ENCODE peak calls at places on chromosomes 6 and 20, in ten cellular contexts. V is A549; O is psoas muscle; U is IMR-90; S is CD4-positive, CD25-positive, alpha-beta regulatory T cell; B is spleen; D is caudate nucleus; I is cardiac muscle cell; K is hepatocyte; M is coronary artery. J is an unnamed sample.

GRCh38 chr6:18733921-18734550 is 346.9 kb downstream of the RNF144B start:
- DNase-seq in V (no peak), O (no peak), U (no peak), S (no peak), B (no peak), D (no peak), I (no peak), K (no peak), M (no peak), J (no peak)

GRCh38 chr6:3867616-3868502 is 18.7 kb downstream of the FAM50B start:
- DNase-seq in V (no peak), O (no peak), U (peak), S (no peak), B (no peak), D (no peak), I (peak), K (no peak), M (no peak), J (no peak)

GRCh38 chr6:157632821-157633220 is 190.2 kb upstream of the SNX9 start:
- DNase-seq in V (no peak), O (no peak), U (peak), S (no peak), B (no peak), D (no peak), I (peak), K (no peak), M (no peak), J (no peak)

GRCh38 chr6:4610256-4610655 is 165.9 kb upstream of the CDYL start:
- DNase-seq in V (no peak), O (no peak), U (peak), S (no peak), B (no peak), D (no peak), I (peak), K (no peak), M (no peak), J (no peak)

GRCh38 chr6:10641494-10641893 is 52.9 kb downstream of the C6orf52 start:
- DNase-seq in V (no peak), O (no peak), U (no peak), S (no peak), B (no peak), D (no peak), I (no peak), K (no peak), M (no peak), J (no peak)

GRCh38 chr20:63356931-63357879 is 3.9 kb downstream of the CHRNA4 start:
- DNase-seq in V (no peak), O (no peak), U (no peak), S (no peak), B (no peak), D (no peak), I (no peak), K (no peak), M (no peak), J (no peak)

GRCh38 chr6:101322921-101323320 is 70.6 kb upstream of the GRIK2 start:
- DNase-seq in V (no peak), O (no peak), U (no peak), S (no peak), B (no peak), D (no peak), I (no peak), K (no peak), M (no peak), J (no peak)

GRCh38 chr6:2857580-2858337 is 16.1 kb upstream of the SERPINB1 start:
- DNase-seq in V (peak), O (no peak), U (peak), S (peak), B (peak), D (no peak), I (peak), K (peak), M (no peak), J (no peak)

GRCh38 chr6:44661631-44662030 is 274.1 kb downstream of the CDC5L start:
- DNase-seq in V (no peak), O (no peak), U (no peak), S (no peak), B (no peak), D (no peak), I (no peak), K (no peak), M (no peak), J (no peak)

GRCh38 chr6:156783958-156784357 is 6.8 kb downstream of the ARID1B start:
- DNase-seq in V (no peak), O (no peak), U (no peak), S (no peak), B (no peak), D (no peak), I (no peak), K (no peak), M (no peak), J (no peak)

GRCh38 chr20:19886666-19887288 is 128.7 kb downstream of the RIN2 start:
- DNase-seq in V (peak), O (no peak), U (peak), S (no peak), B (no peak), D (no peak), I (no peak), K (peak), M (no peak), J (no peak)

GRCh38 chr6:63097222-63097621 is 114.0 kb upstream of the FKBP1C start:
- DNase-seq in V (no peak), O (no peak), U (no peak), S (no peak), B (no peak), D (no peak), I (no peak), K (no peak), M (no peak), J (no peak)

GRCh38 chr6:8074213-8074612 is 10.0 kb upstream of the BLOC1S5 start:
- DNase-seq in V (no peak), O (no peak), U (peak), S (no peak), B (no peak), D (no peak), I (peak), K (no peak), M (no peak), J (no peak)

GRCh38 chr6:35148167-35148741 is 7.1 kb upstream of the TCP11 start:
- DNase-seq in V (no peak), O (no peak), U (peak), S (no peak), B (no peak), D (no peak), I (peak), K (no peak), M (no peak), J (no peak)

GRCh38 chr20:45503430-45503829 is 12.0 kb downstream of the SPINT3 start:
- DNase-seq in V (no peak), O (no peak), U (no peak), S (no peak), B (no peak), D (no peak), I (no peak), K (no peak), M (no peak), J (no peak)

GRCh38 chr20:46128310-46129151 is 10.4 kb downstream of the CD40 start:
- DNase-seq in V (peak), O (peak), U (no peak), S (no peak), B (peak), D (no peak), I (peak), K (peak), M (no peak), J (no peak)

GRCh38 chr6:41705996-41706835 is 29.2 kb downstream of the TFEB start:
- DNase-seq in V (peak), O (peak), U (peak), S (peak), B (peak), D (peak), I (peak), K (no peak), M (peak), J (peak)

GRCh38 chr6:24524801-24525200 is 30.0 kb downstream of the ALDH5A1 start:
- DNase-seq in V (peak), O (no peak), U (peak), S (peak), B (no peak), D (no peak), I (peak), K (peak), M (no peak), J (no peak)

GRCh38 chr6:81228912-81229540 is 523.5 kb downstream of the TENT5A start:
- DNase-seq in V (peak), O (no peak), U (peak), S (no peak), B (no peak), D (no peak), I (peak), K (no peak), M (no peak), J (no peak)

GRCh38 chr6:141483561-141484061 is 649.1 kb upstream of the GJE1 start:
- DNase-seq in V (peak), O (no peak), U (peak), S (peak), B (no peak), D (no peak), I (peak), K (no peak), M (no peak), J (no peak)

GRCh38 chr20:50260480-50261221 is 70.0 kb downstream of the CEBPB start:
- DNase-seq in V (no peak), O (peak), U (no peak), S (no peak), B (no peak), D (no peak), I (no peak), K (no peak), M (no peak), J (no peak)

GRCh38 chr6:14472964-14473363 is 355.4 kb downstream of the CD83 start:
- DNase-seq in V (no peak), O (no peak), U (peak), S (no peak), B (no peak), D (no peak), I (peak), K (no peak), M (no peak), J (no peak)

GRCh38 chr20:56929606-56930005 is 300.5 kb downstream of the TFAP2C start:
- DNase-seq in V (no peak), O (no peak), U (no peak), S (no peak), B (no peak), D (no peak), I (no peak), K (no peak), M (no peak), J (no peak)

GRCh38 chr20:18032977-18033892 is 24.5 kb downstream of the OVOL2 start:
- DNase-seq in V (no peak), O (no peak), U (peak), S (no peak), B (no peak), D (no peak), I (no peak), K (peak), M (no peak), J (no peak)

GRCh38 chr6:33420493-33421343 is 853 bp downstream of the SYNGAP1 start:
- DNase-seq in V (peak), O (no peak), U (no peak), S (no peak), B (no peak), D (no peak), I (no peak), K (no peak), M (no peak), J (no peak)

GRCh38 chr20:43942213-43942590 is 27.6 kb downstream of the TOX2 start:
- DNase-seq in V (no peak), O (no peak), U (no peak), S (no peak), B (no peak), D (no peak), I (no peak), K (no peak), M (no peak), J (no peak)

GRCh38 chr20:43939762-43940121 is 25.1 kb downstream of the TOX2 start:
- DNase-seq in V (no peak), O (no peak), U (no peak), S (no peak), B (no peak), D (no peak), I (no peak), K (no peak), M (no peak), J (no peak)

GRCh38 chr20:43940518-43941225 is 26.0 kb downstream of the TOX2 start:
- DNase-seq in V (no peak), O (no peak), U (no peak), S (no peak), B (no peak), D (no peak), I (no peak), K (no peak), M (no peak), J (no peak)

GRCh38 chr20:43942661-43943285 is 28.1 kb downstream of the TOX2 start:
- DNase-seq in V (peak), O (no peak), U (peak), S (peak), B (no peak), D (no peak), I (peak), K (no peak), M (no peak), J (no peak)

GRCh38 chr20:43941476-43942212 is 27.0 kb downstream of the TOX2 start:
- DNase-seq in V (peak), O (no peak), U (peak), S (no peak), B (no peak), D (no peak), I (peak), K (no peak), M (no peak), J (no peak)
- H3K27ac ChIP-seq in V (peak), O (peak), U (peak), S (peak), B (peak), D (no peak), I (no peak), K (no peak), M (peak), J (no peak)

GRCh38 chr6:161228911-161229591 is 44.8 kb downstream of the AGPAT4 start:
- DNase-seq in V (no peak), O (no peak), U (peak), S (no peak), B (no peak), D (no peak), I (peak), K (peak), M (no peak), J (no peak)
- H3K27ac ChIP-seq in V (peak), O (peak), U (peak), S (no peak), B (no peak), D (peak), I (peak), K (peak), M (peak), J (peak)

DNA sequence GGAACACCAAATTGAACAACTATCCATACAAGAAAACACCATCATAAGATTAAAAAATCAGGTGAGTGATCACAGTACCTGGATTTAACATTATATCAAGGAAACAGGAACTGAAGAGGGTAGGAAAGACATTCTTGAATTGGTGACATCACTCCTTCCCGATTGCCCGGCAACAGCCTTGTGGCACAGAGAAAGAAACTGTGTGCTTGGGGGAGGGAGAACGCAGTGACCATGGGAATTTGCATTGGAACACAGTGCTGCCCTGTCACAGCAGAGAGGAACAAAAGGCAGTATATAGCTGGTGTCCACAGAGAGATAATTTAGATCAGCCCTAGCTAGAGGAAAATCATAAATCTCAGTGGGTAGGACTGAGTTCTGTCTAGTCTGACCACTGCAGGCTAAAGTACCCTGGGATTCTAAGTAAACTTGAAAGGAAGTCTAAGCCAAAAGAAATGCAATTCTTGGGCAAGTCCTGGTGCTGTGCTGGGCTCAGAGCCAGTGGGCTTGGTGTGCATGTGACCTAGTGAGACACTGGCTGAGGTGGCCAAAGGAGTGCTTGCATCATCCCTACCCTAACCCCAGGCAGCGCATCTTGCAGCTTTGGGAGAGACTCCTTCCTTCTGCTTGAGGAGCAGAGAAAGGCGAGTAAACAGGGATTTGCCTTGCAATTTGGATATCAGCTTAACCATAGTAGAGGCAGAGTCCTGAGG is 697.6 kb downstream of the HACE1 start:
- DNase-seq in V (peak), O (peak), U (no peak), S (no peak), B (no peak), D (no peak), I (peak), K (no peak), M (no peak), J (no peak)
- H3K27ac ChIP-seq in V (no peak), O (no peak), U (no peak), S (no peak), B (no peak), D (no peak), I (no peak), K (no peak), M (no peak), J (no peak)

GRCh38 chr6:151630387-151630786 is 136.6 kb downstream of the CCDC170 start:
- DNase-seq in V (no peak), O (no peak), U (no peak), S (no peak), B (no peak), D (no peak), I (no peak), K (no peak), M (no peak), J (no peak)
- H3K27ac ChIP-seq in V (no peak), O (no peak), U (no peak), S (no peak), B (no peak), D (no peak), I (no peak), K (peak), M (no peak), J (no peak)

DNA sequence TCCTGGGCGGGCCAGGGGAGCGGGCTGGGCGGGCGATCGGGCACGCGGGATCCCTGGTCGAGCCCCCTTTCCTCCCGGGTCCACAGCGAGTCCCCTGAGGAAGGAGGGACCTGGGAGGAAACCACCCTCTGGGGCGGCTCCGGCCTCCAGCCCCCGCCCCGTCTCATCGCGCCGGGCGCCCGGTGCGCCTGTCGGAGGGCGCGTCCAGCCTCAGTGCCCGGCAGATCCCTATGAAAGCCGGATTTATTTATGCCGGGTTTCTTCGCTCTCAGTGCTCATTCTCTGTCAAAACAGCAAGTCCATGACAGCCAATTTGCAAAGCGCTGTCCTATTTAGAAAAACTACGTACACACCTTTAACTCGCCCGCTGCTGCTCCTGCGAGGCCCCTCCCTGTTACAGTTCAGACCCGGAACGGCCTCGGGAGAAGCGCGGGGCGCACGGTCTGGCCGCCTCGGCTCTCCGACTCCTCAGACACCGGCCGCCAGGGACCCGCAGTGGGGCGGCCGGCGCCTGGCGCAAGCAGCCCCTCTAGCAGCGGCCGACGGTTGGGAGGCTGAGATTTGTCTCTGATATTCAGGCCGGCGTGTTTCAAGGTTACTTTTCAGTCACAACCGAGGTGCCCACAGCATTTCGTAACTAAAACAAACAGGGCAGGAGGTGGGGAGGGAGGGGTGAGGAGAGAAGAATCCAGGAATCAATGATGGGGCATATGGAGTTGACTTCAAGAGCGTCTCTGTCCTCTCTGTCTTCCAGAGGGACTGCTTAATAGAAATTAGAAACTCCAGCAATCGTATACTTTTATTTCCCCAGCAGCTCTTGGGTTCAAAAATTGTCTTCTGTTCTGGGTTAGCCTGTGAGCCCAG is 782 bp upstream of the FOXA2 start:
- DNase-seq in V (peak), O (no peak), U (no peak), S (no peak), B (no peak), D (no peak), I (no peak), K (peak), M (no peak), J (no peak)
- H3K27ac ChIP-seq in V (peak), O (no peak), U (no peak), S (no peak), B (no peak), D (no peak), I (no peak), K (peak), M (no peak), J (no peak)

DNA sequence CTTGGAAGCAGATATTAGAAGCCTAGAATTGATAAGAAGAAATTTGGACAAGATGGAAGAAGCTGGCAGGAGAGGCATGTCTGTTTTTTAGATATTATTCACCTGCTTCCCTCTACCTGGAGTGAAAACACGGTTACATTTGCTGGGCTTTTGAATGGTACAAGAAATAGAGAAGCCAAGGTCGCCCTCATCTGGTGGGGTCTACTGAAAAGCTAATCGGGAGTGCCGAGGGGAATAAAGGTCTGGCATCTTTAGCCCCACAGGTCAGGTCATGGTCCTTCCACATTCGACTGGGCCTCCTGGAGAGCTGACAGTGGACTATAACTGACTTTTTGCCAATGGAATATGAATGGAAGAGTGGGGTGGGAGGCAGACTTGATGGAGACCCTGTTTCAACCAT is 4.6 kb upstream of the C2 start:
- DNase-seq in V (no peak), O (no peak), U (no peak), S (peak), B (peak), D (no peak), I (peak), K (no peak), M (no peak), J (no peak)
- H3K27ac ChIP-seq in V (no peak), O (no peak), U (no peak), S (no peak), B (no peak), D (no peak), I (no peak), K (no peak), M (no peak), J (no peak)

GRCh38 chr20:53691811-53692192 is 98.2 kb upstream of the ZNF217 start:
- DNase-seq in V (no peak), O (no peak), U (no peak), S (no peak), B (no peak), D (no peak), I (no peak), K (no peak), M (no peak), J (no peak)

GRCh38 chr20:53692465-53693067 is 98.9 kb upstream of the ZNF217 start:
- DNase-seq in V (no peak), O (no peak), U (peak), S (no peak), B (peak), D (no peak), I (peak), K (no peak), M (no peak), J (peak)

GRCh38 chr20:53691060-53691810 is 97.6 kb upstream of the ZNF217 start:
- DNase-seq in V (no peak), O (no peak), U (peak), S (no peak), B (no peak), D (no peak), I (no peak), K (no peak), M (no peak), J (no peak)

GRCh38 chr20:53695797-53696527 is 102.3 kb upstream of the ZNF217 start:
- DNase-seq in V (no peak), O (no peak), U (no peak), S (no peak), B (peak), D (no peak), I (no peak), K (no peak), M (no peak), J (no peak)

GRCh38 chr20:53693265-53693871 is 99.7 kb upstream of the ZNF217 start:
- DNase-seq in V (no peak), O (no peak), U (no peak), S (no peak), B (peak), D (no peak), I (no peak), K (no peak), M (no peak), J (no peak)
- H3K27ac ChIP-seq in V (no peak), O (no peak), U (no peak), S (no peak), B (no peak), D (no peak), I (no peak), K (no peak), M (no peak), J (no peak)

DNA sequence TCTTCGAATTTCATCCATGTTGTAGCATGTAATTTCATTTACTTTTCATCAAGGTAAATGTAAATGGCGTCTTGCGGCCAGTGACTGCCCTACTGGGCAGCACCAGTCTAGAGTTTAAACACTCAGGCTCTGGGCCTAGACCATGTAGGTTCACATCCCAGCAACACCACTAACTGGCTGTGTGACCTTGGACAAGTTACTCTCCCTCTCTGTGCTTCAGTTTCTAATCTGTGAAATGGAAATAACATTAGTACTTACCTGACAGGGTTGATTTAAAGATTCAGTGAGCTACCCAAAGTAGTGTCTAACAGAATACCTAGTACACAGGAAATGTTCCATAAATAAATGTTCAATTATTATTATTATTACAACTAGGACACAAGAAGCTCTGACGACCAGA is 29.3 kb downstream of the PDRG1 start:
- DNase-seq in V (no peak), O (no peak), U (no peak), S (no peak), B (no peak), D (no peak), I (no peak), K (no peak), M (no peak), J (no peak)
- H3K27ac ChIP-seq in V (no peak), O (no peak), U (no peak), S (no peak), B (no peak), D (no peak), I (no peak), K (no peak), M (no peak), J (no peak)